ENCODE peak calls at places on chromosomes 3 and 15, in seven cellular contexts. One of them, this sample, is unnamed.
A peak's percentile ranks its signal among the peaks of the same experiment; 100 is the strongest.

GRCh38 chr3:48990636-48991421 is 788 bp downstream of the P4HTM start:
- DNase-seq in dorsolateral prefrontal cortex: no peak
- DNase-seq in brain microvascular endothelial cell: no peak
- DNase-seq in cardiac muscle cell: peak; percentile 35
- DNase-seq in fibroblast of pulmonary artery: peak; percentile 20
- DNase-seq in gastrocnemius medialis: no peak
- DNase-seq in pancreas: no peak
- DNase-seq in this sample: peak; percentile 51

GRCh38 chr15:34243226-34243625 is 18.4 kb downstream of the EMC4 start:
- DNase-seq in dorsolateral prefrontal cortex: no peak
- DNase-seq in brain microvascular endothelial cell: no peak
- DNase-seq in cardiac muscle cell: no peak
- DNase-seq in fibroblast of pulmonary artery: peak; percentile 21
- DNase-seq in gastrocnemius medialis: no peak
- DNase-seq in pancreas: no peak
- DNase-seq in this sample: no peak

GRCh38 chr3:50269977-50270413 is 1.0 kb downstream of the SEMA3B start:
- DNase-seq in dorsolateral prefrontal cortex: no peak
- DNase-seq in brain microvascular endothelial cell: no peak
- DNase-seq in cardiac muscle cell: no peak
- DNase-seq in fibroblast of pulmonary artery: peak; percentile 49
- DNase-seq in gastrocnemius medialis: no peak
- DNase-seq in pancreas: no peak
- DNase-seq in this sample: no peak

GRCh38 chr15:60993008-60993407 is 236.1 kb downstream of the RORA start:
- DNase-seq in dorsolateral prefrontal cortex: no peak
- DNase-seq in brain microvascular endothelial cell: peak; percentile 46
- DNase-seq in cardiac muscle cell: no peak
- DNase-seq in fibroblast of pulmonary artery: peak; percentile 50
- DNase-seq in gastrocnemius medialis: no peak
- DNase-seq in pancreas: no peak
- DNase-seq in this sample: no peak

GRCh38 chr15:90994059-90994416 is 297 bp downstream of the PRC1 start:
- DNase-seq in dorsolateral prefrontal cortex: no peak
- DNase-seq in brain microvascular endothelial cell: no peak
- DNase-seq in cardiac muscle cell: peak; percentile 45
- DNase-seq in fibroblast of pulmonary artery: no peak
- DNase-seq in gastrocnemius medialis: no peak
- DNase-seq in pancreas: no peak
- DNase-seq in this sample: peak; percentile 27

GRCh38 chr3:140505256-140505655 is 172.6 kb upstream of the TRIM42 start:
- DNase-seq in dorsolateral prefrontal cortex: no peak
- DNase-seq in brain microvascular endothelial cell: peak; percentile 23
- DNase-seq in cardiac muscle cell: peak; percentile 18
- DNase-seq in fibroblast of pulmonary artery: peak; percentile 18
- DNase-seq in gastrocnemius medialis: peak; percentile 29
- DNase-seq in pancreas: no peak
- DNase-seq in this sample: peak; percentile 44

GRCh38 chr3:107710851-107711250 is 188.1 kb downstream of the BBX start:
- DNase-seq in dorsolateral prefrontal cortex: no peak
- DNase-seq in brain microvascular endothelial cell: peak; percentile 12
- DNase-seq in cardiac muscle cell: no peak
- DNase-seq in fibroblast of pulmonary artery: peak; percentile 47
- DNase-seq in gastrocnemius medialis: peak; percentile 88
- DNase-seq in pancreas: no peak
- DNase-seq in this sample: no peak

GRCh38 chr3:9007213-9007612 is 43.9 kb upstream of the RAD18 start:
- DNase-seq in dorsolateral prefrontal cortex: no peak
- DNase-seq in brain microvascular endothelial cell: no peak
- DNase-seq in cardiac muscle cell: no peak
- DNase-seq in fibroblast of pulmonary artery: no peak
- DNase-seq in gastrocnemius medialis: no peak
- DNase-seq in pancreas: no peak
- DNase-seq in this sample: no peak

GRCh38 chr3:64242435-64242834 is 17.2 kb upstream of the PRICKLE2 start:
- DNase-seq in dorsolateral prefrontal cortex: no peak
- DNase-seq in brain microvascular endothelial cell: no peak
- DNase-seq in cardiac muscle cell: peak; percentile 83
- DNase-seq in fibroblast of pulmonary artery: peak; percentile 53
- DNase-seq in gastrocnemius medialis: no peak
- DNase-seq in pancreas: no peak
- DNase-seq in this sample: no peak

GRCh38 chr3:186589115-186589514 is 18.6 kb downstream of the DNAJB11 start:
- DNase-seq in dorsolateral prefrontal cortex: no peak
- DNase-seq in brain microvascular endothelial cell: no peak
- DNase-seq in cardiac muscle cell: peak; percentile 31
- DNase-seq in fibroblast of pulmonary artery: peak; percentile 50
- DNase-seq in gastrocnemius medialis: no peak
- DNase-seq in pancreas: no peak
- DNase-seq in this sample: no peak
- TF ChIP-seq CTCF in dorsolateral prefrontal cortex: peak; percentile 12
- TF ChIP-seq CTCF in brain microvascular endothelial cell: peak; percentile 55
- TF ChIP-seq CTCF in cardiac muscle cell: peak; percentile 44
- TF ChIP-seq CTCF in fibroblast of pulmonary artery: peak; percentile 29
- TF ChIP-seq CTCF in gastrocnemius medialis: no peak
- TF ChIP-seq CTCF in pancreas: no peak
- TF ChIP-seq CTCF in this sample: no peak

GRCh38 chr3:118810499-118811035 is 224.1 kb downstream of the IGSF11 start:
- DNase-seq in dorsolateral prefrontal cortex: no peak
- DNase-seq in brain microvascular endothelial cell: no peak
- DNase-seq in cardiac muscle cell: no peak
- DNase-seq in fibroblast of pulmonary artery: no peak
- DNase-seq in gastrocnemius medialis: no peak
- DNase-seq in pancreas: no peak
- DNase-seq in this sample: peak; percentile 90
- H3K4me3 ChIP-seq in dorsolateral prefrontal cortex: no peak overlapping the region
- H3K4me3 ChIP-seq in brain microvascular endothelial cell: no peak overlapping the region
- H3K4me3 ChIP-seq in cardiac muscle cell: no peak overlapping the region
- H3K4me3 ChIP-seq in fibroblast of pulmonary artery: no peak overlapping the region
- H3K4me3 ChIP-seq in gastrocnemius medialis: no peak overlapping the region
- H3K4me3 ChIP-seq in pancreas: no peak overlapping the region
- H3K4me3 ChIP-seq in this sample: peak overlapping the region; percentile 83

GRCh38 chr3:104392327-104392726 is 974.4 kb upstream of the ALCAM start:
- DNase-seq in dorsolateral prefrontal cortex: no peak
- DNase-seq in brain microvascular endothelial cell: no peak
- DNase-seq in cardiac muscle cell: no peak
- DNase-seq in fibroblast of pulmonary artery: no peak
- DNase-seq in gastrocnemius medialis: no peak
- DNase-seq in pancreas: no peak
- DNase-seq in this sample: no peak
- TF ChIP-seq CTCF in dorsolateral prefrontal cortex: no peak
- TF ChIP-seq CTCF in brain microvascular endothelial cell: peak; percentile 13
- TF ChIP-seq CTCF in cardiac muscle cell: no peak
- TF ChIP-seq CTCF in fibroblast of pulmonary artery: no peak
- TF ChIP-seq CTCF in gastrocnemius medialis: no peak
- TF ChIP-seq CTCF in pancreas: no peak
- TF ChIP-seq CTCF in this sample: no peak

DNA sequence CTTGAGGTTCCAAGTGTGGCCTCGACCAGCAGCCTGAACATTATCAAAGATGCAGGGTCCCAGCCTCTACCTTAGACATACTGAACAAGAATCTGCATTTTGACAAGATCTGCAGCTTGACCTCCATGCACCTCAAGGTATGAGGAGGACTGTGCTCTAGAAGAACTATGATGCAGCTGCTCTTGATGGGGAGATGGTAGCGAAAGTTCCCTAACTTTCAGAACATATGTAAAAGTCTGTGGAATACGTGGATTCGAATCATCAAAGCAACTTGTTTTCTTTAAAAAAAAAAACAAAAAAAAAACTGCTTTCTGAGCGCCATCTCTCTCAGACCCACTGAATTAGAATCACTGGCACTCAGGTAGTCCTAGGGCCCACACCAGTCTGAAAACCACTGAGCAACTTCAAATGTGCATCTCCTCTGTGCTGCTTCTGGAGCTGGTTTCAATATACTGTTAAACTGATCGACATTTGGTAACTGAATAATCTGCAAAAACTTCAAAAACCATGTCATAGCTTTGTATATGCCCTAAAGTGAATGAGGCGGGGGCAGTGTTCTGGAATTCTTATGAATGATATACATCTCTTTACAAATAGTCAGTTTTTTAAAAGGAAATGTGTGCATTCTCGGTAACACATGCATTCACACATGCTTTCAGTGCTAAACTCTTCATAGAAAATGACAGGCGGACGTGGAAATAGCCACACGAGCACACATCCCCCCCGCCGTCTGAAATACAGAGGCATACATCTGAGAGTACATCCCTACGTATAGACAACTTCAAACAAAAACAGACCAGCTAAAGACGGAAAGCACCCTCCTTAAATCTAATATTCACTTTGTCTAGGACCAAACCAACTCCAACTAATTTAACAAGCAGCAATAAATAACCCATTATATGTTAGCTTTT is 128.8 kb downstream of the FOXP1 start:
- DNase-seq in dorsolateral prefrontal cortex: no peak
- DNase-seq in brain microvascular endothelial cell: no peak
- DNase-seq in cardiac muscle cell: no peak
- DNase-seq in fibroblast of pulmonary artery: no peak
- DNase-seq in gastrocnemius medialis: no peak
- DNase-seq in pancreas: no peak
- DNase-seq in this sample: no peak
- H3K4me3 ChIP-seq in dorsolateral prefrontal cortex: no peak overlapping the region
- H3K4me3 ChIP-seq in brain microvascular endothelial cell: no peak overlapping the region
- H3K4me3 ChIP-seq in cardiac muscle cell: no peak overlapping the region
- H3K4me3 ChIP-seq in fibroblast of pulmonary artery: no peak overlapping the region
- H3K4me3 ChIP-seq in gastrocnemius medialis: no peak overlapping the region
- H3K4me3 ChIP-seq in pancreas: no peak overlapping the region
- H3K4me3 ChIP-seq in this sample: no peak overlapping the region

DNA sequence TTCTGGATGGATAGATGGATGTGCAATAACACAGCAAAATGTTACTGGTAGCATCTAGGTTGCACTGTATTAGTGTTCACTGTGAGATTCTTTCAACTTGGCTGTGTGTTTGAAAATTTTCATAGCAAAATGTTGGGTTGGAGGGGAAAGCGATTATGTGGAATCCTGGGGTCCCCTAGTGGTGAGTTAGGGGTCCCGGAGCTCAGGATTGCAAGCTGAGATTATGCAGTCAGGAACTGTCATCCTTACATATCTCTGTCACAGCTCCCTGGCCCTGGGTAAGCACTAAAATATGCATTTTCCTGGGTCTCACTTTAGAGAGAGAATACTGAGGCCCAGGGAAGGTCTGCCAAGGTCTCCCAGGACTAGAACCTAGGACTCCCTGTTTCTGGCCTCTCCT is 77.2 kb downstream of the CEMIP start:
- DNase-seq in dorsolateral prefrontal cortex: no peak
- DNase-seq in brain microvascular endothelial cell: no peak
- DNase-seq in cardiac muscle cell: no peak
- DNase-seq in fibroblast of pulmonary artery: no peak
- DNase-seq in gastrocnemius medialis: no peak
- DNase-seq in pancreas: no peak
- DNase-seq in this sample: no peak
- TF ChIP-seq CTCF in dorsolateral prefrontal cortex: no peak
- TF ChIP-seq CTCF in brain microvascular endothelial cell: peak; percentile 58
- TF ChIP-seq CTCF in cardiac muscle cell: peak; percentile 23
- TF ChIP-seq CTCF in fibroblast of pulmonary artery: peak; percentile 12
- TF ChIP-seq CTCF in gastrocnemius medialis: no peak
- TF ChIP-seq CTCF in pancreas: no peak
- TF ChIP-seq CTCF in this sample: peak; percentile 22

This sample was measured in GM12865.